ENCODE peak calls at places on chromosomes 16 and 17, in six cellular contexts. R, O, T, L, Q and W are unnamed samples. For H3K9me3 and H3K36me3, the result is how much of the 10 kb centered on the place peaks cover.

GRCh38 chr17:68197091-68197996 is 50.5 kb upstream of the AMZ2 start:
- DNase-seq in R (peak), L (no peak), Q (no peak), O (no peak), T (no peak), W (no peak)

GRCh38 chr17:16023881-16024280 is 24.3 kb downstream of the TTC19 start:
- DNase-seq in L (no peak), Q (no peak), R (no peak), O (no peak), T (no peak), W (no peak)

GRCh38 chr17:63698886-63699637 is 863 bp downstream of the LIMD2 start:
- DNase-seq in L (peak), R (peak), O (no peak), Q (no peak), T (peak), W (no peak)

GRCh38 chr17:45411348-45412105 is 21.1 kb downstream of the ARHGAP27 start:
- DNase-seq in Q (no peak), O (no peak), L (no peak), T (no peak), R (no peak), W (no peak)

GRCh38 chr17:73872816-73873215 is 228.6 kb upstream of the SDK2 start:
- DNase-seq in T (no peak), R (no peak), O (no peak), L (no peak), Q (no peak), W (no peak)

GRCh38 chr16:63361032-63361624 is 1324.9 kb upstream of the CDH8 start:
- DNase-seq in T (no peak), O (peak), L (no peak), Q (no peak), R (no peak), W (no peak)

GRCh38 chr16:49486350-49486749 is 112.7 kb downstream of the C16orf78 start:
- DNase-seq in T (no peak), L (no peak), Q (no peak), O (no peak), R (no peak), W (no peak)

GRCh38 chr17:64154321-64155089 is 24.6 kb upstream of the ERN1 start:
- DNase-seq in Q (no peak), O (no peak), R (no peak), L (no peak), T (no peak), W (no peak)

GRCh38 chr17:77829871-77830799 is 128.4 kb upstream of the TNRC6C start:
- DNase-seq in L (no peak), O (peak), R (peak), Q (no peak), T (peak), W (peak)

GRCh38 chr17:66733759-66734158 is 101.2 kb upstream of the CACNG5 start:
- DNase-seq in R (no peak), T (no peak), O (no peak), Q (no peak), L (no peak), W (no peak)

GRCh38 chr17:75864448-75864871 is 9.3 kb upstream of the WBP2 start:
- DNase-seq in T (peak), O (peak), R (peak), L (peak), Q (peak), W (peak)

GRCh38 chr16:26605872-26606271 is 460.9 kb upstream of the C16orf82 start:
- DNase-seq in R (no peak), O (no peak), L (no peak), Q (no peak), T (no peak), W (no peak)

GRCh38 chr16:12245923-12246290 is 269.4 kb downstream of the SNX29 start:
- DNase-seq in O (no peak), T (no peak), Q (no peak), R (no peak), L (no peak), W (no peak)

GRCh38 chr17:71519285-71519684 is 601.5 kb upstream of the SOX9 start:
- DNase-seq in T (no peak), R (no peak), O (no peak), L (no peak), Q (no peak), W (no peak)

GRCh38 chr17:9381068-9381467 is 194.6 kb downstream of the STX8 start:
- DNase-seq in O (no peak), L (no peak), R (no peak), T (no peak), Q (no peak), W (no peak)

GRCh38 chr17:1940810-1941185 is 84.3 kb downstream of the RTN4RL1 start:
- DNase-seq in T (no peak), Q (no peak), O (no peak), R (no peak), L (no peak), W (no peak)

GRCh38 chr17:69150333-69150732 is 8.6 kb upstream of the ABCA6 start:
- DNase-seq in Q (no peak), L (no peak), T (no peak), O (no peak), R (no peak), W (no peak)

DNA sequence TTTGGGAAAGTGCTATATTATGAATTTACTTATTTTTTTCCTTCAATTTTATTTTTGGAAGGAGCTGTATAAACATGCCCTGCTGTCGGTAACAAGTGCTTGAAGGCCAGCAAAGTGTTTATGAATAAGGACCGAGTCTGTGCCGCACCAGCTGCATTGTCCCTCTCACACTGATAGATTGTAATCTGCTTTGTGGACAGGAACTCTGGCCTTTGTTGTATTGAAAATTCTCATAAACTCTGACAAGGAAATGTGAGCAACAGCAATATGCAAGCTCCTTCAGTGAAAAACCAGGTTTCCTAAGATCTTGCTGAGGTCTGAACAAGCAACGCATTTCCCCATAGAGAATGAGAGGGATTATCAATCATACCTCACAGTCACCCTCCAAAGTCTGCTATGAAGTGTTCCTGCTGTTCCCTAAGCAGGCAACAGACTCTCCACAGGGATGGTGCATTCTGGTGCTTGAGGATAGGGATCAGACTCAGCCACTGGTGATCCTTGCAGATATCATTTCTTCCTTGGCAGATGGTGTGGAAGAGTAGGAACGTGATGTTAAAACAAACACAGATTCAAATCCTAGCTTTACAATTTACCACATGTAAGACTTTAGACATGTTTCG is 109.6 kb downstream of the KCNJ2 start:
- DNase-seq in T (no peak), L (no peak), Q (no peak), R (no peak), O (no peak), W (no peak)
- H3K9me3 ChIP-seq in T (under half), L (under half), Q (under half), R (under half), O (under half), W (under half)

GRCh38 chr17:44061446-44061845 is 5.0 kb downstream of the LSM12 start:
- DNase-seq in O (no peak), R (no peak), Q (no peak), L (no peak), T (no peak), W (no peak)
- H3K36me3 ChIP-seq in O (under half), R (half or more), Q (under half), L (under half), T (half or more), W (under half)

DNA sequence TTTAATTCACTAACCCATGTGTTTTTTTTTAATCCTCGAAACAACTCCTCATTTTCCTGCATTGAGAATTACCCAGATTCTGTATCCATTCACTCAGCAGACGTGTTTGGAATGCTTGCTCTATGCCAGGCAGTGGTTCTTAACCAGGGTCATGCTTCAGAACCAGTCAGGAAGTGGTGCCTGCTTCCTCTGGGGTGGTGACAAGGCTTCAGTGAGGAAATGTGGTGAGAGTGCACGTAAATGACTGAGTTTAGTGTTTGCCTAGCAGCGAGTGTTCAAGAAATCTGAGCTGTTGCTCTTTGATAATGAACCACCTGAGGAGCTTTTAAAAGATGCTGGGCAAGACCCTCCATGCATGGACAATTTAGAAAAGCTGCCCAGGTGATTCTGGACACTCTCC is 9.9 kb downstream of the ZFP90 start:
- DNase-seq in R (no peak), O (no peak), T (no peak), Q (no peak), L (peak), W (no peak)
- H3K9me3 ChIP-seq in R (under half), O (half or more), T (half or more), Q (under half), L (under half), W (under half)

GRCh38 chr16:3793161-3793576 is 75.8 kb upstream of the TRAP1 start:
- DNase-seq in Q (peak), O (peak), R (peak), T (no peak), L (no peak), W (peak)

GRCh38 chr16:3788711-3789374 is 71.5 kb upstream of the TRAP1 start:
- DNase-seq in R (no peak), O (no peak), Q (no peak), T (no peak), L (no peak), W (no peak)

GRCh38 chr16:3789375-3790067 is 72.2 kb upstream of the TRAP1 start:
- DNase-seq in Q (no peak), L (no peak), T (no peak), O (no peak), R (no peak), W (no peak)

GRCh38 chr16:3791701-3792100 is 74.4 kb upstream of the TRAP1 start:
- DNase-seq in O (no peak), L (no peak), R (no peak), T (no peak), Q (no peak), W (no peak)

DNA sequence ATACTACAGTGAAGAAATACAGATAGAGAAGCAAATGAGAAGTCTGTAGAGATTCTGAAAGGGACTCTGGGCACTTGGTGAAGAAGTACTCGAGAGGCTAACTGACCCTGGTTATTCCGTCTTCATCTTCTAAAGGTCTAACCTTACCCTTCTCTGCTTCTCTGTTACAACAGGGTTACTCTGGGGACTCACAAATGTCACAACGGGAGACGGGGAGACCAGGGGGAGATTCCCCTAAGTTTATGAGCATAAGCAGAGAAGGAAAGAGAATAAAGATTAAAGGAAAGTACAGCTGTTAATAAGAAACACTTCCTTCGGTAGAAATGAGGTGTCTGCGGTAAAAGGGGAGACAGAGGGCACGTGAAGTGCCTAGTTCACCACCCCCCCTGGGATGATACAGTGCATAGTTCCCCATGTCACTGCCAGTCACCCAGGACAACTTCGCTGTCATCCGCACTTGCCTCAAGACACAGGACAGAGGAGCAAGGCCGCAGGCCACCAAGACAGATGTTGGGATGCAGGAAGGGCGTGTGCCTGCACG is 75.2 kb upstream of the TRAP1 start:
- DNase-seq in L (no peak), T (no peak), R (no peak), O (no peak), Q (no peak), W (no peak)
- H3K36me3 ChIP-seq in L (under half), T (half or more), R (under half), O (under half), Q (under half), W (under half)

DNA sequence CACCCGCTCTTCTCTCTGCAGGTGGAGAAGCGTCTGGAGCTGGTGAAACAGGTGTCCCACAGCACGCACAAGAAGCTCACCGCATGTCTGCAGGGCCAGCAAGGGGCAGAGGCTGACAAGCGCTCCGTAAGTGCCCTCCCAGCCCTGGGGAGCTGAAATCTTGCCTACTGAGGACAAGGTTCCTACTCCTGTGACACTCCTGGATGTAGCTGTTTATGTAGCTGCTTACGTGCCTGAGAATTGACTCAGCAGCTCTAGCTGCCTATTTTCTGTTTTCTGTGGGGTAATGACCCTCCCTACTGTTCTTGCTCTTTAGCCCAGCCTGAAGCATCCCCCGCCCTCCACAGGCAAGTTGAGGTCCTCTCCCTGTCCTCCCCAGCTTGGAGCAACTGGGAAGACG is 107.1 kb downstream of the ARHGAP44 start:
- DNase-seq in T (no peak), R (no peak), O (no peak), L (no peak), Q (no peak), W (no peak)
- H3K9me3 ChIP-seq in T (under half), R (under half), O (under half), L (under half), Q (under half), W (under half)

GRCh38 chr16:85657996-85658395 is 30.8 kb downstream of the GINS2 start:
- DNase-seq in O (no peak), Q (no peak), L (no peak), T (no peak), R (no peak), W (no peak)
- H3K36me3 ChIP-seq in O (under half), Q (half or more), L (half or more), T (half or more), R (half or more), W (half or more)

GRCh38 chr17:70478883-70479282 is 309.6 kb downstream of the KCNJ2 start:
- DNase-seq in R (no peak), O (peak), Q (no peak), T (no peak), L (no peak), W (no peak)
- H3K9me3 ChIP-seq in R (under half), O (under half), Q (under half), T (under half), L (under half), W (under half)

GRCh38 chr16:4876646-4877297 is 29.5 kb downstream of the UBN1 start:
- DNase-seq in L (no peak), Q (no peak), R (no peak), O (no peak), T (no peak), W (no peak)

GRCh38 chr16:4873091-4873490 is 25.8 kb downstream of the UBN1 start:
- DNase-seq in O (no peak), R (no peak), Q (no peak), L (no peak), T (no peak), W (no peak)

GRCh38 chr16:4877298-4877685 is 30.0 kb downstream of the UBN1 start:
- DNase-seq in O (no peak), R (no peak), Q (no peak), L (no peak), T (no peak), W (no peak)

GRCh38 chr16:4879049-4879448 is 31.8 kb downstream of the UBN1 start:
- DNase-seq in L (no peak), Q (no peak), T (no peak), R (no peak), O (no peak), W (no peak)

GRCh38 chr16:4874686-4875085 is 27.4 kb downstream of the UBN1 start:
- DNase-seq in R (no peak), T (no peak), Q (no peak), L (no peak), O (no peak), W (no peak)
- H3K36me3 ChIP-seq in R (half or more), T (half or more), Q (half or more), L (half or more), O (under half), W (half or more)

GRCh38 chr16:35745821-35746248 is 2286.4 kb downstream of the TP53TG3F start:
- DNase-seq in Q (no peak), T (no peak), O (no peak), L (no peak), R (no peak), W (peak)
- H3K9me3 ChIP-seq in Q (under half), T (under half), O (half or more), L (under half), R (under half), W (under half)